ENCODE peak calls at places on chromosomes 1 and 21, in nine cellular contexts. L is GM12892, S is body of pancreas, T is heart left ventricle, Z is GM12891, A is stomach, N is testis, P is tibial nerve, Y is NB4. V is an unnamed sample.

GRCh38 chr1:79373481-79374132 is 367.1 kb upstream of the ADGRL4 start:
- DNase-seq in L (no peak), Z (no peak), S (peak), T (no peak), A (peak), P (no peak), Y (no peak), N (no peak), V (no peak)

GRCh38 chr1:94383966-94384408 is 34.2 kb upstream of the ABCD3 start:
- DNase-seq in T (no peak), A (no peak), Z (no peak), L (no peak), Y (no peak), N (no peak), S (peak), P (no peak), V (no peak)

GRCh38 chr1:42295816-42296215 is 39.2 kb downstream of the FOXJ3 start:
- DNase-seq in L (no peak), A (no peak), Y (no peak), S (no peak), T (no peak), Z (no peak), N (no peak), P (no peak), V (no peak)

GRCh38 chr1:247332215-247332900 is 691 bp upstream of the ZNF496 start:
- DNase-seq in T (peak), N (peak), P (no peak), S (peak), A (peak), L (peak), Y (peak), Z (peak), V (peak)

GRCh38 chr1:204448991-204449390 is 37.4 kb upstream of the PPP1R15B start:
- DNase-seq in Y (no peak), S (no peak), L (no peak), A (no peak), P (no peak), N (no peak), Z (no peak), T (no peak), V (no peak)

GRCh38 chr21:39867198-39867650 is at the start of gene PCP4:
- DNase-seq in A (peak), L (no peak), P (peak), T (no peak), Y (peak), Z (peak), S (peak), N (peak), V (peak)

GRCh38 chr1:211133841-211134669 is at the start of gene KCNH1:
- DNase-seq in Z (peak), N (peak), P (peak), Y (peak), A (peak), L (peak), S (peak), T (peak), V (peak)

GRCh38 chr1:94068831-94069648 is 51.9 kb downstream of the ABCA4 start:
- DNase-seq in L (no peak), N (no peak), Z (no peak), Y (no peak), T (no peak), A (peak), P (no peak), S (peak), V (no peak)

GRCh38 chr1:74523873-74524480 is 11.6 kb upstream of the LRRC53 start:
- DNase-seq in N (no peak), T (no peak), L (no peak), Z (no peak), A (no peak), Y (no peak), S (no peak), P (no peak), V (no peak)

GRCh38 chr1:203796223-203796747 is 862 bp downstream of the ZBED6 start:
- DNase-seq in A (no peak), N (no peak), T (no peak), S (peak), Y (peak), P (peak), Z (no peak), L (no peak), V (peak)

GRCh38 chr1:72435025-72435424 is 152.7 kb upstream of the NEGR1 start:
- DNase-seq in L (no peak), Y (no peak), S (no peak), P (no peak), T (no peak), Z (no peak), N (no peak), A (no peak), V (no peak)

GRCh38 chr1:52676249-52676903 is 21.8 kb downstream of the COA7 start:
- DNase-seq in A (peak), N (peak), Y (no peak), S (peak), T (peak), L (no peak), Z (no peak), P (no peak), V (no peak)

GRCh38 chr1:184635347-184636155 is 119.1 kb downstream of the EDEM3 start:
- DNase-seq in P (no peak), T (no peak), Y (no peak), L (no peak), N (no peak), S (no peak), Z (no peak), A (no peak), V (no peak)

GRCh38 chr1:79825551-79825950 is 819.0 kb upstream of the ADGRL4 start:
- DNase-seq in A (no peak), Z (no peak), N (no peak), L (no peak), Y (no peak), S (no peak), T (no peak), P (no peak), V (no peak)

GRCh38 chr1:112011231-112011630 is 21.8 kb upstream of the KCND3 start:
- DNase-seq in S (peak), T (no peak), A (no peak), Y (no peak), Z (no peak), L (no peak), P (no peak), N (peak), V (no peak)

GRCh38 chr21:41706678-41707077 is 60.2 kb downstream of the RIPK4 start:
- DNase-seq in N (no peak), T (no peak), A (no peak), Z (no peak), S (peak), P (no peak), L (no peak), Y (no peak), V (no peak)

GRCh38 chr1:16187748-16188401 is 24.6 kb downstream of the ARHGEF19 start:
- DNase-seq in T (peak), Y (peak), A (peak), S (peak), P (peak), Z (peak), N (peak), L (peak), V (peak)

GRCh38 chr1:235008239-235008638 is 120.4 kb downstream of the TOMM20 start:
- DNase-seq in T (no peak), A (no peak), L (no peak), S (no peak), P (no peak), Y (no peak), N (no peak), Z (no peak), V (no peak)

GRCh38 chr1:35845766-35846165 is 37.2 kb upstream of the AGO1 start:
- DNase-seq in T (no peak), Z (no peak), N (peak), A (no peak), S (no peak), L (no peak), P (no peak), Y (no peak), V (no peak)

GRCh38 chr1:214850432-214851010 is 232.0 kb upstream of the KCNK2 start:
- DNase-seq in T (no peak), L (no peak), Y (no peak), A (no peak), Z (no peak), P (no peak), N (no peak), S (no peak), V (no peak)

GRCh38 chr1:160360227-160360695 is 6.6 kb upstream of the NHLH1 start:
- DNase-seq in Y (no peak), T (no peak), L (no peak), Z (no peak), N (no peak), P (no peak), A (no peak), S (no peak), V (no peak)

GRCh38 chr1:197399691-197400521 is 131.9 kb downstream of the CRB1 start:
- DNase-seq in L (no peak), S (peak), Y (peak), Z (no peak), T (no peak), P (no peak), A (no peak), N (peak), V (peak)

GRCh38 chr21:33402011-33402979 is 918 bp upstream of the IFNGR2 start:
- DNase-seq in Y (peak), T (peak), S (peak), P (peak), N (peak), L (peak), A (peak), Z (peak), V (peak)

GRCh38 chr1:164602142-164602429 is 43.1 kb downstream of the PBX1 start:
- DNase-seq in T (no peak), A (peak), N (no peak), P (no peak), Y (no peak), L (no peak), S (peak), Z (no peak), V (no peak)

GRCh38 chr21:45640888-45641479 is 2.5 kb upstream of the PCBP3 start:
- DNase-seq in P (peak), Z (no peak), S (no peak), A (no peak), Y (no peak), N (no peak), L (no peak), T (no peak), V (no peak)

GRCh38 chr1:196105901-196106300 is 502.3 kb downstream of the KCNT2 start:
- DNase-seq in N (no peak), Z (no peak), S (no peak), A (no peak), Y (no peak), T (no peak), P (no peak), L (no peak), V (no peak)

GRCh38 chr1:248841702-248842395 is 3.8 kb downstream of the ZNF672 start:
- DNase-seq in P (peak), L (no peak), A (no peak), Z (no peak), T (no peak), S (peak), N (peak), Y (peak), V (peak)

GRCh38 chr1:56448529-56448928 is 130.8 kb downstream of the PLPP3 start:
- DNase-seq in Y (no peak), S (no peak), N (no peak), L (no peak), A (no peak), P (no peak), Z (no peak), T (no peak), V (no peak)

GRCh38 chr1:56446531-56447098 is 132.7 kb downstream of the PLPP3 start:
- DNase-seq in A (no peak), P (peak), N (peak), L (no peak), T (no peak), Y (no peak), Z (no peak), S (peak), V (no peak)

GRCh38 chr1:56450004-56450666 is 129.2 kb downstream of the PLPP3 start:
- DNase-seq in S (no peak), T (no peak), P (no peak), L (no peak), A (no peak), Y (no peak), N (no peak), Z (no peak), V (no peak)

GRCh38 chr1:56447732-56448276 is 131.6 kb downstream of the PLPP3 start:
- DNase-seq in P (no peak), Z (no peak), A (no peak), S (no peak), Y (no peak), N (no peak), T (no peak), L (no peak), V (no peak)

GRCh38 chr1:56448937-56449336 is 130.4 kb downstream of the PLPP3 start:
- DNase-seq in N (no peak), T (no peak), L (no peak), A (no peak), S (peak), P (no peak), Y (no peak), Z (no peak), V (no peak)
- TF ChIP-seq POLR2A in N (no peak), T (no peak), L (no peak), A (no peak), S (no peak), P (no peak), Y (no peak), Z (no peak), V (no peak)

GRCh38 chr1:64941466-64942117 is 24.8 kb downstream of the JAK1 start:
- DNase-seq in N (no peak), L (no peak), Z (no peak), S (no peak), Y (no peak), T (no peak), P (no peak), A (no peak), V (no peak)
- TF ChIP-seq POLR2A in N (no peak), L (no peak), Z (no peak), S (no peak), Y (no peak), T (no peak), P (no peak), A (no peak), V (no peak)

GRCh38 chr1:3618904-3619671 is 5.7 kb upstream of the TPRG1L start:
- DNase-seq in S (peak), P (peak), N (peak), T (no peak), A (peak), L (peak), Z (peak), Y (peak), V (peak)

GRCh38 chr1:3614755-3615742 is 3.7 kb upstream of the MEGF6 start:
- DNase-seq in S (peak), A (peak), Z (no peak), L (no peak), P (no peak), Y (no peak), N (peak), T (no peak), V (no peak)

GRCh38 chr1:3617806-3618345 is 6.6 kb upstream of the MEGF6 start:
- DNase-seq in Y (no peak), T (no peak), N (peak), Z (no peak), L (no peak), A (no peak), S (no peak), P (no peak), V (no peak)

GRCh38 chr1:3618576-3618903 is 6.3 kb upstream of the TPRG1L start:
- DNase-seq in Z (no peak), Y (no peak), L (no peak), N (no peak), S (no peak), A (no peak), P (no peak), T (no peak), V (no peak)

GRCh38 chr1:3616861-3617260 is 5.6 kb upstream of the MEGF6 start:
- DNase-seq in Y (no peak), S (no peak), P (no peak), T (no peak), Z (no peak), L (no peak), A (no peak), N (no peak), V (no peak)
- TF ChIP-seq POLR2A in Y (no peak), S (no peak), P (no peak), T (no peak), Z (no peak), L (no peak), A (no peak), N (no peak), V (no peak)

GRCh38 chr1:18673976-18674375 is 43.3 kb downstream of the PAX7 start:
- DNase-seq in Z (no peak), S (no peak), Y (peak), N (no peak), A (no peak), T (no peak), L (no peak), P (no peak), V (no peak)
- TF ChIP-seq POLR2A in Z (no peak), S (no peak), Y (no peak), N (no peak), A (no peak), T (no peak), L (no peak), P (no peak), V (no peak)